ENCODE peak calls at places on chromosomes 11 and 22, in ten cellular contexts. One of them, this sample, is unnamed.

GRCh38 chr11:77109236-77110019 is 6.8 kb downstream of the OMP start:
- DNase-seq in NAMALWA: peak
- DNase-seq in GM12892: no peak
- DNase-seq in activated T-cell treated with anti-CD3 and anti-CD28 coated beads, Interleukin-2, amount 50 U/mL, for 24 hours: no peak
- DNase-seq in activated CD8-positive, alpha-beta memory T cell treated with anti-CD3 and anti-CD28 coated beads, Interleukin-2, amount 50 U/mL, for 48 hours: no peak
- DNase-seq in neural crest cell: no peak
- DNase-seq in AG08395: peak
- DNase-seq in amniotic epithelial cell: peak
- DNase-seq in EL: peak
- DNase-seq in DMS 273 treated with DMSO at 0.1 percent for 48 hours: peak
- DNase-seq in this sample: peak

GRCh38 chr22:19966908-19967750 is 25.5 kb upstream of the TXNRD2 start:
- DNase-seq in NAMALWA: no peak
- DNase-seq in GM12892: no peak
- DNase-seq in activated T-cell treated with anti-CD3 and anti-CD28 coated beads, Interleukin-2, amount 50 U/mL, for 24 hours: no peak
- DNase-seq in activated CD8-positive, alpha-beta memory T cell treated with anti-CD3 and anti-CD28 coated beads, Interleukin-2, amount 50 U/mL, for 48 hours: no peak
- DNase-seq in neural crest cell: no peak
- DNase-seq in AG08395: no peak
- DNase-seq in amniotic epithelial cell: no peak
- DNase-seq in EL: no peak
- DNase-seq in DMS 273 treated with DMSO at 0.1 percent for 48 hours: no peak
- DNase-seq in this sample: no peak

GRCh38 chr11:124798991-124799383 is 1.2 kb downstream of the MSANTD2 start:
- DNase-seq in NAMALWA: peak
- DNase-seq in GM12892: no peak
- DNase-seq in activated T-cell treated with anti-CD3 and anti-CD28 coated beads, Interleukin-2, amount 50 U/mL, for 24 hours: no peak
- DNase-seq in activated CD8-positive, alpha-beta memory T cell treated with anti-CD3 and anti-CD28 coated beads, Interleukin-2, amount 50 U/mL, for 48 hours: no peak
- DNase-seq in neural crest cell: no peak
- DNase-seq in AG08395: peak
- DNase-seq in amniotic epithelial cell: peak
- DNase-seq in EL: peak
- DNase-seq in DMS 273 treated with DMSO at 0.1 percent for 48 hours: no peak
- DNase-seq in this sample: peak

GRCh38 chr22:29956680-29957079 is 73.7 kb downstream of the MTMR3 start:
- DNase-seq in NAMALWA: no peak
- DNase-seq in GM12892: no peak
- DNase-seq in activated T-cell treated with anti-CD3 and anti-CD28 coated beads, Interleukin-2, amount 50 U/mL, for 24 hours: no peak
- DNase-seq in activated CD8-positive, alpha-beta memory T cell treated with anti-CD3 and anti-CD28 coated beads, Interleukin-2, amount 50 U/mL, for 48 hours: no peak
- DNase-seq in neural crest cell: no peak
- DNase-seq in AG08395: no peak
- DNase-seq in amniotic epithelial cell: no peak
- DNase-seq in EL: no peak
- DNase-seq in DMS 273 treated with DMSO at 0.1 percent for 48 hours: no peak
- DNase-seq in this sample: no peak

GRCh38 chr11:75966546-75967287 is 151.7 kb downstream of the UVRAG start:
- DNase-seq in NAMALWA: no peak
- DNase-seq in GM12892: no peak
- DNase-seq in activated T-cell treated with anti-CD3 and anti-CD28 coated beads, Interleukin-2, amount 50 U/mL, for 24 hours: no peak
- DNase-seq in activated CD8-positive, alpha-beta memory T cell treated with anti-CD3 and anti-CD28 coated beads, Interleukin-2, amount 50 U/mL, for 48 hours: no peak
- DNase-seq in neural crest cell: no peak
- DNase-seq in AG08395: peak
- DNase-seq in amniotic epithelial cell: peak
- DNase-seq in EL: peak
- DNase-seq in DMS 273 treated with DMSO at 0.1 percent for 48 hours: no peak
- DNase-seq in this sample: peak

GRCh38 chr11:68200639-68201038 is 12.5 kb downstream of the KMT5B start:
- DNase-seq in NAMALWA: no peak
- DNase-seq in GM12892: no peak
- DNase-seq in activated T-cell treated with anti-CD3 and anti-CD28 coated beads, Interleukin-2, amount 50 U/mL, for 24 hours: no peak
- DNase-seq in activated CD8-positive, alpha-beta memory T cell treated with anti-CD3 and anti-CD28 coated beads, Interleukin-2, amount 50 U/mL, for 48 hours: no peak
- DNase-seq in neural crest cell: no peak
- DNase-seq in AG08395: peak
- DNase-seq in amniotic epithelial cell: peak
- DNase-seq in EL: peak
- DNase-seq in DMS 273 treated with DMSO at 0.1 percent for 48 hours: no peak
- DNase-seq in this sample: peak

GRCh38 chr11:67632175-67632981 is 2.6 kb upstream of the NUDT8 start:
- DNase-seq in NAMALWA: no peak
- DNase-seq in GM12892: no peak
- DNase-seq in activated T-cell treated with anti-CD3 and anti-CD28 coated beads, Interleukin-2, amount 50 U/mL, for 24 hours: no peak
- DNase-seq in activated CD8-positive, alpha-beta memory T cell treated with anti-CD3 and anti-CD28 coated beads, Interleukin-2, amount 50 U/mL, for 48 hours: no peak
- DNase-seq in neural crest cell: no peak
- DNase-seq in AG08395: no peak
- DNase-seq in amniotic epithelial cell: no peak
- DNase-seq in EL: no peak
- DNase-seq in DMS 273 treated with DMSO at 0.1 percent for 48 hours: no peak
- DNase-seq in this sample: no peak

GRCh38 chr11:26187639-26188038 is 144.3 kb upstream of the ANO3 start:
- DNase-seq in NAMALWA: no peak
- DNase-seq in GM12892: no peak
- DNase-seq in activated T-cell treated with anti-CD3 and anti-CD28 coated beads, Interleukin-2, amount 50 U/mL, for 24 hours: no peak
- DNase-seq in activated CD8-positive, alpha-beta memory T cell treated with anti-CD3 and anti-CD28 coated beads, Interleukin-2, amount 50 U/mL, for 48 hours: no peak
- DNase-seq in neural crest cell: no peak
- DNase-seq in AG08395: peak
- DNase-seq in amniotic epithelial cell: peak
- DNase-seq in EL: peak
- DNase-seq in DMS 273 treated with DMSO at 0.1 percent for 48 hours: no peak
- DNase-seq in this sample: peak

GRCh38 chr22:49381595-49382450 is 445.9 kb downstream of the BRD1 start:
- DNase-seq in NAMALWA: no peak
- DNase-seq in GM12892: no peak
- DNase-seq in activated T-cell treated with anti-CD3 and anti-CD28 coated beads, Interleukin-2, amount 50 U/mL, for 24 hours: no peak
- DNase-seq in activated CD8-positive, alpha-beta memory T cell treated with anti-CD3 and anti-CD28 coated beads, Interleukin-2, amount 50 U/mL, for 48 hours: peak
- DNase-seq in neural crest cell: no peak
- DNase-seq in AG08395: no peak
- DNase-seq in amniotic epithelial cell: no peak
- DNase-seq in EL: no peak
- DNase-seq in DMS 273 treated with DMSO at 0.1 percent for 48 hours: no peak
- DNase-seq in this sample: no peak

GRCh38 chr11:107591446-107592236 is 694 bp downstream of the ELMOD1 start:
- DNase-seq in NAMALWA: no peak
- DNase-seq in GM12892: peak
- DNase-seq in activated T-cell treated with anti-CD3 and anti-CD28 coated beads, Interleukin-2, amount 50 U/mL, for 24 hours: peak
- DNase-seq in activated CD8-positive, alpha-beta memory T cell treated with anti-CD3 and anti-CD28 coated beads, Interleukin-2, amount 50 U/mL, for 48 hours: peak
- DNase-seq in neural crest cell: peak
- DNase-seq in AG08395: peak
- DNase-seq in amniotic epithelial cell: peak
- DNase-seq in EL: peak
- DNase-seq in DMS 273 treated with DMSO at 0.1 percent for 48 hours: no peak
- DNase-seq in this sample: no peak

GRCh38 chr11:114774599-114775365 is 96.5 kb downstream of the NXPE2 start:
- DNase-seq in NAMALWA: peak
- DNase-seq in GM12892: no peak
- DNase-seq in activated T-cell treated with anti-CD3 and anti-CD28 coated beads, Interleukin-2, amount 50 U/mL, for 24 hours: no peak
- DNase-seq in activated CD8-positive, alpha-beta memory T cell treated with anti-CD3 and anti-CD28 coated beads, Interleukin-2, amount 50 U/mL, for 48 hours: no peak
- DNase-seq in neural crest cell: peak
- DNase-seq in AG08395: peak
- DNase-seq in amniotic epithelial cell: peak
- DNase-seq in EL: peak
- DNase-seq in DMS 273 treated with DMSO at 0.1 percent for 48 hours: peak
- DNase-seq in this sample: peak

GRCh38 chr11:76279038-76279437 is 72.7 kb upstream of the WNT11 start:
- DNase-seq in NAMALWA: no peak
- DNase-seq in GM12892: no peak
- DNase-seq in activated T-cell treated with anti-CD3 and anti-CD28 coated beads, Interleukin-2, amount 50 U/mL, for 24 hours: no peak
- DNase-seq in activated CD8-positive, alpha-beta memory T cell treated with anti-CD3 and anti-CD28 coated beads, Interleukin-2, amount 50 U/mL, for 48 hours: no peak
- DNase-seq in neural crest cell: no peak
- DNase-seq in AG08395: no peak
- DNase-seq in amniotic epithelial cell: no peak
- DNase-seq in EL: no peak
- DNase-seq in DMS 273 treated with DMSO at 0.1 percent for 48 hours: no peak
- DNase-seq in this sample: no peak

GRCh38 chr22:46626911-46627805 is 7.0 kb downstream of the GRAMD4 start:
- DNase-seq in NAMALWA: no peak
- DNase-seq in GM12892: no peak
- DNase-seq in activated T-cell treated with anti-CD3 and anti-CD28 coated beads, Interleukin-2, amount 50 U/mL, for 24 hours: no peak
- DNase-seq in activated CD8-positive, alpha-beta memory T cell treated with anti-CD3 and anti-CD28 coated beads, Interleukin-2, amount 50 U/mL, for 48 hours: no peak
- DNase-seq in neural crest cell: no peak
- DNase-seq in AG08395: no peak
- DNase-seq in amniotic epithelial cell: no peak
- DNase-seq in EL: no peak
- DNase-seq in DMS 273 treated with DMSO at 0.1 percent for 48 hours: no peak
- DNase-seq in this sample: no peak

GRCh38 chr11:43222215-43222614 is 89.6 kb upstream of the API5 start:
- DNase-seq in NAMALWA: no peak
- DNase-seq in GM12892: no peak
- DNase-seq in activated T-cell treated with anti-CD3 and anti-CD28 coated beads, Interleukin-2, amount 50 U/mL, for 24 hours: no peak
- DNase-seq in activated CD8-positive, alpha-beta memory T cell treated with anti-CD3 and anti-CD28 coated beads, Interleukin-2, amount 50 U/mL, for 48 hours: no peak
- DNase-seq in neural crest cell: no peak
- DNase-seq in AG08395: peak
- DNase-seq in amniotic epithelial cell: no peak
- DNase-seq in EL: no peak
- DNase-seq in DMS 273 treated with DMSO at 0.1 percent for 48 hours: no peak
- DNase-seq in this sample: no peak

GRCh38 chr22:36425977-36426523 is 38.3 kb upstream of the MYH9 start:
- DNase-seq in NAMALWA: no peak
- DNase-seq in GM12892: no peak
- DNase-seq in activated T-cell treated with anti-CD3 and anti-CD28 coated beads, Interleukin-2, amount 50 U/mL, for 24 hours: no peak
- DNase-seq in activated CD8-positive, alpha-beta memory T cell treated with anti-CD3 and anti-CD28 coated beads, Interleukin-2, amount 50 U/mL, for 48 hours: no peak
- DNase-seq in neural crest cell: peak
- DNase-seq in AG08395: no peak
- DNase-seq in amniotic epithelial cell: peak
- DNase-seq in EL: peak
- DNase-seq in DMS 273 treated with DMSO at 0.1 percent for 48 hours: no peak
- DNase-seq in this sample: no peak

GRCh38 chr22:34878996-34879395 is 187.0 kb upstream of the ISX start:
- DNase-seq in NAMALWA: no peak
- DNase-seq in GM12892: no peak
- DNase-seq in activated T-cell treated with anti-CD3 and anti-CD28 coated beads, Interleukin-2, amount 50 U/mL, for 24 hours: no peak
- DNase-seq in activated CD8-positive, alpha-beta memory T cell treated with anti-CD3 and anti-CD28 coated beads, Interleukin-2, amount 50 U/mL, for 48 hours: no peak
- DNase-seq in neural crest cell: no peak
- DNase-seq in AG08395: peak
- DNase-seq in amniotic epithelial cell: no peak
- DNase-seq in EL: peak
- DNase-seq in DMS 273 treated with DMSO at 0.1 percent for 48 hours: no peak
- DNase-seq in this sample: no peak

GRCh38 chr11:67504950-67505561 is at the start of gene PITPNM1:
- DNase-seq in NAMALWA: peak
- DNase-seq in GM12892: peak
- DNase-seq in activated T-cell treated with anti-CD3 and anti-CD28 coated beads, Interleukin-2, amount 50 U/mL, for 24 hours: peak
- DNase-seq in activated CD8-positive, alpha-beta memory T cell treated with anti-CD3 and anti-CD28 coated beads, Interleukin-2, amount 50 U/mL, for 48 hours: peak
- DNase-seq in neural crest cell: peak
- DNase-seq in AG08395: peak
- DNase-seq in amniotic epithelial cell: peak
- DNase-seq in EL: peak
- DNase-seq in DMS 273 treated with DMSO at 0.1 percent for 48 hours: no peak
- DNase-seq in this sample: peak

GRCh38 chr11:126352934-126353801 is 2.3 kb upstream of the ST3GAL4 start:
- DNase-seq in NAMALWA: peak
- DNase-seq in GM12892: no peak
- DNase-seq in activated T-cell treated with anti-CD3 and anti-CD28 coated beads, Interleukin-2, amount 50 U/mL, for 24 hours: no peak
- DNase-seq in activated CD8-positive, alpha-beta memory T cell treated with anti-CD3 and anti-CD28 coated beads, Interleukin-2, amount 50 U/mL, for 48 hours: no peak
- DNase-seq in neural crest cell: no peak
- DNase-seq in AG08395: no peak
- DNase-seq in amniotic epithelial cell: peak
- DNase-seq in EL: peak
- DNase-seq in DMS 273 treated with DMSO at 0.1 percent for 48 hours: no peak
- DNase-seq in this sample: peak